ENCODE peak calls at places on chromosomes 13 and 19, in six cellular contexts. One of them, this sample, is unnamed.

GRCh38 chr13:27636624-27637288 is 15.1 kb downstream of the POLR1D start:
- DNase-seq in ascending aorta: no peak
- DNase-seq in transverse colon: no peak
- DNase-seq in GM20000: no peak
- DNase-seq in fibroblast of mammary gland: no peak
- DNase-seq in AG09319: no peak
- DNase-seq in this sample: no peak

GRCh38 chr13:24671367-24672117 is 8.7 kb upstream of the ATP12A start:
- DNase-seq in ascending aorta: peak; percentile 69
- DNase-seq in transverse colon: peak; percentile 50
- DNase-seq in GM20000: peak; percentile 62
- DNase-seq in fibroblast of mammary gland: peak; percentile 85
- DNase-seq in AG09319: peak; percentile 57
- DNase-seq in this sample: peak; percentile 93

GRCh38 chr13:113851826-113852535 is 11.9 kb downstream of the GAS6 start:
- DNase-seq in ascending aorta: peak; percentile 40
- DNase-seq in transverse colon: no peak
- DNase-seq in GM20000: no peak
- DNase-seq in fibroblast of mammary gland: no peak
- DNase-seq in AG09319: no peak
- DNase-seq in this sample: no peak

GRCh38 chr19:10797541-10798256 is 38.3 kb downstream of the TMED1 start:
- DNase-seq in ascending aorta: no peak
- DNase-seq in transverse colon: no peak
- DNase-seq in GM20000: peak; percentile 79
- DNase-seq in fibroblast of mammary gland: no peak
- DNase-seq in AG09319: no peak
- DNase-seq in this sample: no peak

GRCh38 chr13:68540244-68540643 is 1310.1 kb upstream of the PCDH9 start:
- DNase-seq in ascending aorta: no peak
- DNase-seq in transverse colon: no peak
- DNase-seq in GM20000: no peak
- DNase-seq in fibroblast of mammary gland: no peak
- DNase-seq in AG09319: no peak
- DNase-seq in this sample: no peak

GRCh38 chr19:39696418-39696817 is 7.9 kb upstream of the LGALS14 start:
- DNase-seq in ascending aorta: no peak
- DNase-seq in transverse colon: no peak
- DNase-seq in GM20000: no peak
- DNase-seq in fibroblast of mammary gland: peak; percentile 40
- DNase-seq in AG09319: no peak
- DNase-seq in this sample: no peak

GRCh38 chr13:37647038-37647650 is 48.6 kb upstream of the POSTN start:
- DNase-seq in ascending aorta: no peak
- DNase-seq in transverse colon: no peak
- DNase-seq in GM20000: no peak
- DNase-seq in fibroblast of mammary gland: no peak
- DNase-seq in AG09319: no peak
- DNase-seq in this sample: no peak

GRCh38 chr19:6378498-6378897 is 2.8 kb upstream of the PSPN start:
- DNase-seq in ascending aorta: no peak
- DNase-seq in transverse colon: no peak
- DNase-seq in GM20000: no peak
- DNase-seq in fibroblast of mammary gland: no peak
- DNase-seq in AG09319: no peak
- DNase-seq in this sample: no peak

GRCh38 chr13:44523176-44524017 is 52.7 kb downstream of the TSC22D1 start:
- DNase-seq in ascending aorta: no peak
- DNase-seq in transverse colon: no peak
- DNase-seq in GM20000: peak; percentile 28
- DNase-seq in fibroblast of mammary gland: peak; percentile 52
- DNase-seq in AG09319: peak; percentile 22
- DNase-seq in this sample: peak; percentile 27

GRCh38 chr19:13530720-13531119 is 24.4 kb upstream of the CACNA1A start:
- DNase-seq in ascending aorta: no peak
- DNase-seq in transverse colon: no peak
- DNase-seq in GM20000: no peak
- DNase-seq in fibroblast of mammary gland: no peak
- DNase-seq in AG09319: no peak
- DNase-seq in this sample: no peak

GRCh38 chr19:31772915-31773314 is 423.7 kb upstream of the TSHZ3 start:
- DNase-seq in ascending aorta: no peak
- DNase-seq in transverse colon: no peak
- DNase-seq in GM20000: no peak
- DNase-seq in fibroblast of mammary gland: no peak
- DNase-seq in AG09319: no peak
- DNase-seq in this sample: no peak

GRCh38 chr13:110334256-110334655 is 27.2 kb downstream of the COL4A2 start:
- DNase-seq in ascending aorta: peak; percentile 59
- DNase-seq in transverse colon: no peak
- DNase-seq in GM20000: no peak
- DNase-seq in fibroblast of mammary gland: no peak
- DNase-seq in AG09319: no peak
- DNase-seq in this sample: peak; percentile 39

GRCh38 chr13:38693168-38693567 is 6.3 kb downstream of the FREM2 start:
- DNase-seq in ascending aorta: no peak
- DNase-seq in transverse colon: no peak
- DNase-seq in GM20000: no peak
- DNase-seq in fibroblast of mammary gland: no peak
- DNase-seq in AG09319: no peak
- DNase-seq in this sample: no peak

GRCh38 chr13:38702609-38703008 is 15.7 kb downstream of the FREM2 start:
- DNase-seq in ascending aorta: no peak
- DNase-seq in transverse colon: no peak
- DNase-seq in GM20000: no peak
- DNase-seq in fibroblast of mammary gland: no peak
- DNase-seq in AG09319: no peak
- DNase-seq in this sample: no peak

GRCh38 chr13:38693641-38694040 is 6.8 kb downstream of the FREM2 start:
- DNase-seq in ascending aorta: no peak
- DNase-seq in transverse colon: no peak
- DNase-seq in GM20000: no peak
- DNase-seq in fibroblast of mammary gland: no peak
- DNase-seq in AG09319: no peak
- DNase-seq in this sample: no peak

GRCh38 chr13:38697197-38697596 is 10.3 kb downstream of the FREM2 start:
- DNase-seq in ascending aorta: no peak
- DNase-seq in transverse colon: no peak
- DNase-seq in GM20000: no peak
- DNase-seq in fibroblast of mammary gland: no peak
- DNase-seq in AG09319: no peak
- DNase-seq in this sample: no peak

DNA sequence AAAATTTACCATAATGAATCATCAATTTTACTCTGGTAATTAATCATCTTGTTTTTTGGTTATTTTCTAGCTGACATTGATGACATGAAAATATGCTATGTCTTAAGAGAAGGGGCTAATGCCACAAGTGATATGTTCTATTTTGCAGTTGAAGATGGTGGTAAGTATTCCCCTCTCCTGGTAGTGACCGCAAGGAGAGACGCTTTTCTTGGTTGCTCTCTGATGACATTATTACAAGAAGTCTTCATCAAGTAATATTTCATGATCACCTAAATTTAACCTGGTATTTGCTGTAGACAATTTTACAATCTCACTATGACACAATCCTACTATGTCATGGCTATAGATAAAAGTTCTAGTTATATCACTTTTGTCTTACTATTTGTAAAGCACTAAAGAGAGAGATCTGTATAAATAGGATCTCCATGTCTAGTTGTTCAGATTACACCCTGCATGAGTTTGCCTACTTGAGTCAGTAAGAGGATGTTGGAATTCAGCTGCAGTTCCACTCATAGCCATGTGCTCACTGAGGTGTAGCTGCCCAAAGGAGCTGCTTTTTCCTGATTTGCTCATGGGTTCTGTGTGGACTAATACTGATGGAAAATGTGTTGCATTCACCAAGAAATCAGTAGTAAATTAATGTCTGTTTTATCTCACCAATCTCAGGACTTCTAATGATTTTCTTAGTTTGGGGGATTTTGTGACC is 10.9 kb downstream of the FREM2 start:
- DNase-seq in ascending aorta: no peak
- DNase-seq in transverse colon: no peak
- DNase-seq in GM20000: no peak
- DNase-seq in fibroblast of mammary gland: peak; percentile 7
- DNase-seq in AG09319: no peak
- DNase-seq in this sample: no peak
- TF ChIP-seq CTCF in ascending aorta: no peak
- TF ChIP-seq CTCF in transverse colon: no peak
- TF ChIP-seq CTCF in GM20000: no peak
- TF ChIP-seq CTCF in fibroblast of mammary gland: no peak
- TF ChIP-seq CTCF in AG09319: no peak
- TF ChIP-seq CTCF in this sample: no peak

DNA sequence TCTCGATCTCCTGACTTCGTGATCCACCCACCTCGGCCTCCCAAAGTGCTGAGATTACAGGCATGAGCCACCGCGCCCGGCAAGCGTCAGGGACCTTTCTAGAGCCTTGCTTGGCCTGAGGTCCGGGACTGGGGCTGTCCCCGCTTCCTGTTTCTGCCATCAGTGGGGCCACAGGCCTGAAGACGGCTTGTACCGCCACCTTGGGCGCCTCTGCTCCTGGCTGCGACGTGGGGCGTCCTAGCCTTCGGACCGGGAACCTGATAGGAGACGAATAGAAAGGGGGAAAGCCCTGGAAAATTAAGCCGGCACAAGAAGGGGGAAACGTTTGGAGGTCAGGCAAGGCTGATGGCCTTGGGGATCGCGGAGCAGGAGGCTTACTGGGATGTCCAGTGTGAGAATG is 35.1 kb downstream of the RNF6 start:
- DNase-seq in ascending aorta: no peak
- DNase-seq in transverse colon: no peak
- DNase-seq in GM20000: no peak
- DNase-seq in fibroblast of mammary gland: no peak
- DNase-seq in AG09319: no peak
- DNase-seq in this sample: no peak
- TF ChIP-seq CTCF in ascending aorta: no peak
- TF ChIP-seq CTCF in transverse colon: no peak
- TF ChIP-seq CTCF in GM20000: no peak
- TF ChIP-seq CTCF in fibroblast of mammary gland: no peak
- TF ChIP-seq CTCF in AG09319: no peak
- TF ChIP-seq CTCF in this sample: no peak

GRCh38 chr13:78689011-78689410 is 30.1 kb upstream of the OBI1 start:
- DNase-seq in ascending aorta: no peak
- DNase-seq in transverse colon: no peak
- DNase-seq in GM20000: no peak
- DNase-seq in fibroblast of mammary gland: no peak
- DNase-seq in AG09319: no peak
- DNase-seq in this sample: no peak
- TF ChIP-seq CTCF in ascending aorta: no peak
- TF ChIP-seq CTCF in transverse colon: no peak
- TF ChIP-seq CTCF in GM20000: no peak
- TF ChIP-seq CTCF in fibroblast of mammary gland: peak; percentile 7
- TF ChIP-seq CTCF in AG09319: no peak
- TF ChIP-seq CTCF in this sample: no peak

DNA sequence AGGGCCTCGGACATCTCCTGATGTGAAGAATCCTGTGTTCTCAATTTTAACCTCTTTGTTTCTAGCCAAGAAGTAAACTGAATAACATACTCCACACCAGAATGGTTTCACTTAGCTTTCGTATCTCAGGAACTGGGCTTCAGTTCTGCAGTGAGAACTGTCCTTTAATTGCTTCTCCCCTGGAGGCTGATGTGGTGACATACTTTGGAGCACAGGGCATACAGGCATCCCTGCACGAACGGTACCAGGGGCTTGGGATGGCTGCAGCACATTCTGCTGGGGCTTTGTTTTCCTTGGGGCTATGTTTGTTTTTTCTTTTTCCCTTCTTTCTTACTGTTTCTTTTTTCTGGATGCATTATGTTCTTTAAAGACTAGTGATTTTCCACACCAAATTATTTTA is 230.5 kb downstream of the TM9SF2 start:
- DNase-seq in ascending aorta: no peak
- DNase-seq in transverse colon: no peak
- DNase-seq in GM20000: no peak
- DNase-seq in fibroblast of mammary gland: no peak
- DNase-seq in AG09319: no peak
- DNase-seq in this sample: no peak
- TF ChIP-seq CTCF in ascending aorta: no peak
- TF ChIP-seq CTCF in transverse colon: no peak
- TF ChIP-seq CTCF in GM20000: no peak
- TF ChIP-seq CTCF in fibroblast of mammary gland: no peak
- TF ChIP-seq CTCF in AG09319: no peak
- TF ChIP-seq CTCF in this sample: no peak

DNA sequence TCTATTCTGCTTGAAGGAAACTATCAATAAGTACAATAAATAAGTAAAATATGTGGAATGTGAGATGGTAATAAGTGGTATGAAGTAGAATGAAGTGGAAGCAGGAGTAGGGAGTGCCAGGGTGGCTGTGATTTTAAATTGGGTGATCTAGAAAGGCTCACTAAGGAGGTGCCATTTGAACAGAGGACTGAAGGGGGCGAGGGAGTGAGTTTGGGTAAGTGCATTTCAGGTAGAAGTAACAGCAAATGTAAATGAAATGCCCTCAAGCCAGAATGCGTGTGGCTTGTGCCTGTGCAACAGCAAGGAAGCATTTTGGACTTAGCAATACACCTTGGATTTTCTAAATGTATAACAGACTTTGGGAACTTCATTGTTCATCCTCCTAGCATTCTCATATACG is 77.1 kb downstream of the CCNA1 start:
- DNase-seq in ascending aorta: no peak
- DNase-seq in transverse colon: no peak
- DNase-seq in GM20000: no peak
- DNase-seq in fibroblast of mammary gland: no peak
- DNase-seq in AG09319: no peak
- DNase-seq in this sample: no peak
- TF ChIP-seq CTCF in ascending aorta: no peak
- TF ChIP-seq CTCF in transverse colon: no peak
- TF ChIP-seq CTCF in GM20000: no peak
- TF ChIP-seq CTCF in fibroblast of mammary gland: no peak
- TF ChIP-seq CTCF in AG09319: no peak
- TF ChIP-seq CTCF in this sample: no peak